ENCODE peak calls at places on chromosomes 16 and 17, in five cellular contexts. Y is GM23338, A is HCT116, W is mammary epithelial cell, H is neural progenitor cell. R is an unnamed sample. For H3K4me1, the result is how much of the 10 kb centered on the place peaks cover.

GRCh38 chr16:70419384-70420327 is 19.2 kb downstream of the ST3GAL2 start:
- DNase-seq in W (no peak), A (no peak), Y (no peak), H (no peak), R (no peak)

GRCh38 chr16:86396918-86397317 is 113.4 kb upstream of the FOXF1 start:
- DNase-seq in W (peak), Y (no peak), A (peak), H (no peak), R (peak)

GRCh38 chr16:86257546-86257945 is 252.8 kb upstream of the FOXF1 start:
- DNase-seq in W (no peak), H (no peak), Y (no peak), A (no peak), R (no peak)

GRCh38 chr17:66431910-66432309 is 129.5 kb downstream of the PRKCA start:
- DNase-seq in A (no peak), Y (no peak), H (no peak), W (peak), R (no peak)

GRCh38 chr17:79792984-79793923 is 3.6 kb downstream of the CBX8 start:
- DNase-seq in A (no peak), Y (peak), H (peak), W (no peak), R (peak)

GRCh38 chr17:17701112-17701511 is 19.9 kb downstream of the RAI1 start:
- DNase-seq in H (no peak), A (no peak), Y (no peak), W (no peak), R (no peak)

GRCh38 chr16:83912152-83912948 is 13.4 kb downstream of the MLYCD start:
- DNase-seq in W (no peak), H (no peak), Y (no peak), A (no peak), R (no peak)

GRCh38 chr17:49616546-49617205 is 41.0 kb downstream of the NXPH3 start:
- DNase-seq in H (no peak), Y (no peak), A (no peak), W (peak), R (no peak)

GRCh38 chr17:77285594-77286390 is 145.0 kb downstream of the SEC14L1 start:
- DNase-seq in W (peak), H (no peak), Y (no peak), A (no peak), R (peak)

GRCh38 chr17:7930841-7931631 is 710 bp downstream of the TRAPPC1 start:
- DNase-seq in W (no peak), A (no peak), H (no peak), Y (peak), R (no peak)

GRCh38 chr16:35735403-35736251 is 2276.2 kb downstream of the TP53TG3F start:
- DNase-seq in W (no peak), H (no peak), Y (no peak), A (no peak), R (no peak)

GRCh38 chr17:63293310-63293709 is 152.8 kb downstream of the CYB561 start:
- DNase-seq in W (peak), Y (no peak), H (no peak), A (no peak), R (no peak)

GRCh38 chr17:60361889-60362288 is 30.0 kb downstream of the USP32 start:
- DNase-seq in Y (no peak), A (no peak), H (no peak), W (no peak), R (no peak)

GRCh38 chr17:1055751-1056645 is 59.1 kb downstream of the TIMM22 start:
- DNase-seq in A (no peak), W (peak), H (peak), Y (peak), R (peak)

GRCh38 chr17:50794361-50794760 is 27.0 kb upstream of the ANKRD40CL start:
- DNase-seq in Y (no peak), H (no peak), W (no peak), A (no peak), R (no peak)

GRCh38 chr17:63024716-63025115 is 58.7 kb downstream of the TANC2 start:
- DNase-seq in W (no peak), H (no peak), A (no peak), Y (no peak), R (no peak)

GRCh38 chr17:21029032-21029431 is 13.8 kb downstream of the USP22 start:
- DNase-seq in A (no peak), Y (no peak), H (no peak), W (peak), R (peak)

GRCh38 chr17:65813306-65813705 is 251.9 kb upstream of the AXIN2 start:
- DNase-seq in A (no peak), H (no peak), Y (no peak), W (no peak), R (no peak)

GRCh38 chr16:63050391-63050790 is 1014.2 kb upstream of the CDH8 start:
- DNase-seq in Y (no peak), H (no peak), W (no peak), A (no peak), R (no peak)

GRCh38 chr17:35788504-35788998 is 6.9 kb downstream of the MMP28 start:
- DNase-seq in W (peak), H (no peak), A (no peak), Y (no peak), R (peak)

GRCh38 chr17:49576906-49577650 is 1.4 kb downstream of the NXPH3 start:
- DNase-seq in H (no peak), A (no peak), W (no peak), Y (no peak), R (peak)

GRCh38 chr16:49592507-49593422 is 219.2 kb downstream of the C16orf78 start:
- DNase-seq in Y (peak), H (peak), W (no peak), A (peak), R (peak)

GRCh38 chr17:12040478-12040877 is 19.8 kb downstream of the MAP2K4 start:
- DNase-seq in W (peak), H (no peak), A (no peak), Y (no peak), R (no peak)

GRCh38 chr16:73057369-73058210 is 9.7 kb upstream of the ZFHX3 start:
- DNase-seq in Y (peak), A (no peak), W (peak), H (peak), R (peak)

GRCh38 chr16:77273815-77274214 is 74.6 kb downstream of the SYCE1L start:
- DNase-seq in A (no peak), W (peak), H (no peak), Y (peak), R (no peak)

GRCh38 chr16:87653234-87653633 is 50.9 kb downstream of the JPH3 start:
- DNase-seq in Y (peak), W (no peak), H (no peak), A (peak), R (peak)

GRCh38 chr17:82587234-82588086 is 60.8 kb downstream of the WDR45B start:
- DNase-seq in Y (no peak), H (no peak), A (no peak), W (no peak), R (no peak)

GRCh38 chr16:50505714-50506542 is 42.3 kb upstream of the NKD1 start:
- DNase-seq in Y (peak), A (no peak), W (no peak), H (peak), R (peak)

GRCh38 chr16:23384878-23385277 is 68.1 kb downstream of the COG7 start:
- DNase-seq in H (no peak), W (peak), Y (no peak), A (no peak), R (no peak)

GRCh38 chr16:65059421-65059980 is 62.4 kb downstream of the CDH11 start:
- DNase-seq in W (no peak), H (peak), Y (no peak), A (no peak), R (no peak)

GRCh38 chr17:38554430-38555350 is 51.1 kb downstream of the SRCIN1 start:
- DNase-seq in H (no peak), W (peak), A (no peak), Y (no peak), R (no peak)

GRCh38 chr17:77451894-77452852 is 311.4 kb downstream of the SEC14L1 start:
- DNase-seq in A (no peak), W (peak), H (peak), Y (peak), R (peak)

GRCh38 chr17:44907696-44908470 is 7.4 kb downstream of the GFAP start:
- DNase-seq in Y (no peak), A (no peak), H (no peak), W (no peak), R (no peak)

GRCh38 chr16:50547340-50547865 is 793 bp upstream of the NKD1 start:
- DNase-seq in Y (peak), A (peak), H (peak), W (no peak), R (peak)

GRCh38 chr17:75365009-75365930 is 40.2 kb downstream of the GRB2 start:
- DNase-seq in A (no peak), H (peak), W (no peak), Y (no peak), R (no peak)

GRCh38 chr17:75361344-75361743 is 44.1 kb downstream of the GRB2 start:
- DNase-seq in Y (no peak), A (no peak), H (no peak), W (no peak), R (no peak)

GRCh38 chr17:75365931-75366275 is 39.6 kb downstream of the GRB2 start:
- DNase-seq in W (no peak), Y (no peak), H (no peak), A (no peak), R (no peak)

GRCh38 chr17:75364078-75364477 is 41.4 kb downstream of the GRB2 start:
- DNase-seq in Y (no peak), W (peak), H (no peak), A (no peak), R (no peak)

DNA sequence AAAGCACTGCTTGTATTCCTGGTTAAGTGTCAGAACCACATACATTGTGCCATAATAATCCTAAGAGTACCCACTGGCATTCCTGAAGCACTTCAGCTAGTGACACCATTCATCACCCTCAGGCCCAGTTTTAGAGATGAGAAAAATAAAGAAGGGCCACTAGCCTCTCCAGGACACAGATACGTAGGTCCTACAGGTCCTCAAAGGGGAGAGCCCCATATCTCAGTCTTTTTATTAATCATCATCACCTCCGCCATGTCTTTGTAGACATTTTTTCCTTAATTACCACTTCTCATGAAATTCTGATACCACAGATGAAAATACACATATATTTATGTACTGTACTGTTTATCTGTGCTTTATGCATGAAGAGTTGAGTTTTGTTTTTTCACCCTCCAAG is 43.5 kb downstream of the GRB2 start:
- DNase-seq in H (no peak), Y (no peak), A (no peak), W (no peak), R (no peak)
- H3K4me1 ChIP-seq in H (under half), Y (under half), A (under half), W (under half), R (under half)

GRCh38 chr17:4785311-4786110 is 653 bp downstream of the VMO1 start:
- DNase-seq in A (no peak), W (no peak), H (no peak), Y (no peak), R (no peak)

GRCh38 chr17:4786516-4786915 is 352 bp upstream of the VMO1 start:
- DNase-seq in A (no peak), Y (no peak), W (no peak), H (no peak), R (no peak)

GRCh38 chr17:4788159-4788806 is 481 bp upstream of the GLTPD2 start:
- DNase-seq in Y (peak), W (no peak), A (no peak), H (no peak), R (no peak)

GRCh38 chr17:4788807-4789700 is at the start of gene GLTPD2:
- DNase-seq in A (no peak), H (peak), W (no peak), Y (peak), R (peak)

GRCh38 chr17:4786111-4786491 is at the start of gene VMO1:
- DNase-seq in W (no peak), A (no peak), H (peak), Y (peak), R (no peak)
- TF ChIP-seq EZH2 in W (no peak), A (no peak), H (no peak), Y (no peak), R (no peak)

DNA sequence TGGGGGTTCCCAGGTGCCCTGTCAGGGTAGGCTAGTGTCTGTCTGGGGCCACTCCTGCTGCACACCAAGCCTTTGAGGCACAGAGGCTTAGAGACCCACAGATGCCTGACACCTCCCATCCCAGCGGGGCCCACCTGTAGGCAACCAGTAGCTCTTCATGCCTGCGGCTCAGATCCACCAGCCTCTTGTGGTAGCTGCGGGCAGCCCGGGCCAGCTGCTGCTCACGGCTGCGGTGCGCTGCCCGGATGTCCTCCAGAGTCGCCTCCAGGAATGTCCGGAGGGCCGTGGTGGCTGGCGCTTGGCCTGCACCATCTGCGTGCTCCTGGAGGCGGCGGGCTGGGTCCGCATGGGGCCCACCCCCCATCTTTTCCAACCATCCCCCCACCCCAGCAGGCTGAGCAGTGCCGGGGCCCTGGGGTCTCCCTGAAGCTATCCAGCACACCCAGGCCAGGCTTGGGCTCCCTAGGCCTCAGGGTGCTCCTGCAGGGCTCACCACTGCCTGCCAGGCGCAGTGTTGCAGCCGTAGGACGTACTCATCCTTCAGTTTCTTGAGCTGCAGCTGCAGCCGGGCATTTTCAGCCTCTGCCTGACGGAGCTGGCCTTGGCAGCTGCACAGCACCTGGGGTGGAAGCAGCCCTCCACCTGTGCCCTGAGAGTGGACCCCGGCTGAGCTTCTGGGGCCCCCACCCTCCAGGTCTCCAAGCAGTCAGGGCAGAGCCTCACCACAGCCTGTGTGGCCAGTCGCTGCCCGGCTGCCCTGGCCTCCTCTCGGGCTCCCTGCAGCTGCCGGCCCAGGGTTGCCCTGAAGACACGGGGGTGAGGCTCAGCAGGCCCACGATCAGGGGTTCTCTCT is 1.8 kb downstream of the CCDC78 start:
- DNase-seq in A (no peak), W (no peak), H (no peak), Y (no peak), R (no peak)
- H3K4me1 ChIP-seq in A (under half), W (under half), H (under half), Y (under half), R (under half)

GRCh38 chr17:27793168-27793905 is 7.0 kb downstream of the NOS2 start:
- DNase-seq in Y (peak), A (no peak), H (peak), W (peak), R (peak)
- TF ChIP-seq EZH2 in Y (no peak), A (no peak), H (peak), W (no peak), R (no peak)

DNA sequence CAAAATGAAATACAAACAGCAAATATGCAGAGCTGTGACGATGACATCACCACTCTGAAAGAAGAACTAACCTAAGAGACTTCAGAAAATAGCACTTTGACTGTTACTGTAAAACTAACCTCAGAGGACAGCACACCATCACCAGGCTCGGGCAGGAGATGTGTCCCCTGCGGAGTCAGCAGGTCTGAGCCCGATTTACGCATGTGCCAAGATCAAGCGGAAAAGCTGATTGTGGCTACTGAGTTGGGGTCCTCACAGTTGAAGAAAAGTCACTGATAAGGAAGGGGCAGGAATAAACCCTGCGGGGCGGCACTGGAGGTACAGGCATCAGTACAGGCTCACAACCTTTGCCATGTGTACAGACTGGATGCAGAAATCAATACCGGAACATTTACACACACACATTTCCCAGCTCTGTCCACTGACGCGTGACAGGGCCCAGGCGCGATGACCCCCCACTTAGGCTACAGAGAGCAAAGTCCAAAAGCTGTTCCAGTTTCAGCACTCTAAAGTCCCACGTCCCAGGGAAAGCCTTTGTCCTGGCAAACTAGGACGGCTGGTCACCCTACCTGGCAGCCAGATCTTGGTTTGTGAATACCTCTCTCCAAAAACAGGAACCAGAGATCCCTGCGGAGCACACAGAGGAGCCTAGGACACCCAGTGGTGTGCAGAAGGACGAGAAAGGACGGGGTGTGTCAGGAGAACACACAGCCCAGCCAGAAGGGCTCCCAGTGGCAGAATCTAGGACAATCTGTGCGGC is 21.5 kb downstream of the TRAP1 start:
- DNase-seq in A (no peak), H (no peak), Y (no peak), W (no peak), R (peak)
- H3K4me1 ChIP-seq in A (under half), H (under half), Y (under half), W (under half), R (under half)

GRCh38 chr16:8184854-8185253 is 405.5 kb downstream of the TMEM114 start:
- DNase-seq in Y (no peak), W (no peak), H (no peak), A (no peak), R (no peak)

GRCh38 chr16:8183186-8184099 is 406.9 kb downstream of the TMEM114 start:
- DNase-seq in Y (no peak), A (no peak), W (no peak), H (no peak), R (no peak)

GRCh38 chr16:8187782-8188372 is 402.4 kb downstream of the TMEM114 start:
- DNase-seq in H (no peak), W (no peak), Y (no peak), A (no peak), R (no peak)

GRCh38 chr16:8178271-8178670 is 412.0 kb downstream of the TMEM114 start:
- DNase-seq in H (no peak), Y (no peak), A (no peak), W (no peak), R (no peak)

GRCh38 chr16:8182761-8183160 is 407.6 kb downstream of the TMEM114 start:
- DNase-seq in W (no peak), Y (no peak), A (no peak), H (no peak), R (no peak)
- TF ChIP-seq EZH2 in W (no peak), Y (no peak), A (no peak), H (no peak), R (no peak)

GRCh38 chr17:19270347-19270950 is 33.3 kb downstream of the EPN2 start:
- DNase-seq in A (no peak), Y (peak), W (no peak), H (peak), R (no peak)

GRCh38 chr17:19270951-19271611 is 33.9 kb downstream of the EPN2 start:
- DNase-seq in A (no peak), H (no peak), Y (no peak), W (no peak), R (no peak)

GRCh38 chr17:19269102-19269501 is 31.9 kb downstream of the EPN2 start:
- DNase-seq in Y (no peak), H (no peak), W (no peak), A (no peak), R (no peak)

GRCh38 chr17:19269641-19270040 is 32.5 kb downstream of the EPN2 start:
- DNase-seq in W (no peak), A (no peak), H (no peak), Y (no peak), R (no peak)

GRCh38 chr17:19268611-19269010 is 31.4 kb downstream of the EPN2 start:
- DNase-seq in Y (no peak), H (no peak), A (no peak), W (no peak), R (no peak)
- H3K4me1 ChIP-seq in Y (under half), H (under half), A (under half), W (under half), R (under half)

GRCh38 chr16:32116080-32116479 is 137.0 kb upstream of the TP53TG3D start:
- DNase-seq in Y (no peak), H (no peak), A (no peak), W (no peak), R (peak)
- TF ChIP-seq EZH2 in Y (no peak), H (no peak), A (no peak), W (peak), R (no peak)

R was measured in hepatocyte.